ENCODE peak calls at places on chromosome 20, in ten cellular contexts. S is Daoy; L is Right ventricle myocardium superior; R is stimulated activated naive CD8-positive, alpha-beta T cell treated with anti-CD3 and anti-CD28 coated beads, Interleukin-15, amount 100 ng/mL, for 72 hours; U is NCI-H510A; A is stimulated activated CD4-positive, alpha-beta T cell treated with anti-CD3 and anti-CD28 coated beads, Interleukin-12 subunit alpha, Interleukin-12 subunit beta, amount 100 ng/mL, for 4 hours; O is stimulated activated CD8-positive, alpha-beta memory T cell treated with anti-CD3 and anti-CD28 coated beads, Interleukin-15, amount 100 ng/mL, for 1 hour; M is NCI-H748 treated with DMSO at 0.1 percent for 48 hours; B is H9; J is HTR-8/SVneo. N is an unnamed sample.

GRCh38 chr20:53660078-53660909 is 66.7 kb upstream of the ZNF217 start:
- DNase-seq in S (no peak), L (peak), R (peak), U (no peak), A (peak), O (peak), M (no peak), B (peak), J (no peak), N (no peak)

GRCh38 chr20:37407117-37407566 is 61.2 kb downstream of the SRC start:
- DNase-seq in S (peak), L (no peak), R (no peak), U (no peak), A (no peak), O (no peak), M (no peak), B (no peak), J (no peak), N (no peak)

GRCh38 chr20:63835031-63835858 is 4.2 kb upstream of the ZBTB46 start:
- DNase-seq in S (peak), L (peak), R (no peak), U (peak), A (no peak), O (no peak), M (peak), B (peak), J (peak), N (peak)

GRCh38 chr20:63104312-63105181 is 97.8 kb upstream of the BHLHE23 start:
- DNase-seq in S (no peak), L (peak), R (no peak), U (no peak), A (no peak), O (no peak), M (no peak), B (no peak), J (no peak), N (no peak)

GRCh38 chr20:58871533-58872102 is 19.1 kb downstream of the GNAS start:
- DNase-seq in S (no peak), L (no peak), R (no peak), U (no peak), A (no peak), O (no peak), M (no peak), B (no peak), J (no peak), N (no peak)

GRCh38 chr20:1060985-1061384 is 57.4 kb upstream of the PSMF1 start:
- DNase-seq in S (no peak), L (no peak), R (no peak), U (no peak), A (no peak), O (no peak), M (no peak), B (no peak), J (no peak), N (no peak)

GRCh38 chr20:63483834-63484233 is 11.4 kb upstream of the KCNQ2 start:
- DNase-seq in S (no peak), L (no peak), R (no peak), U (no peak), A (no peak), O (no peak), M (no peak), B (peak), J (no peak), N (no peak)

GRCh38 chr20:58102744-58103516 is 125.5 kb downstream of the ANKRD60 start:
- DNase-seq in S (peak), L (no peak), R (peak), U (no peak), A (no peak), O (no peak), M (no peak), B (no peak), J (peak), N (no peak)

GRCh38 chr20:24676353-24676977 is 207.0 kb downstream of the SYNDIG1 start:
- DNase-seq in S (no peak), L (no peak), R (no peak), U (no peak), A (no peak), O (no peak), M (no peak), B (no peak), J (no peak), N (no peak)

GRCh38 chr20:50107796-50108331 is 5.1 kb downstream of the UBE2V1 start:
- DNase-seq in S (no peak), L (no peak), R (no peak), U (no peak), A (no peak), O (no peak), M (no peak), B (no peak), J (no peak), N (no peak)

GRCh38 chr20:52410746-52411317 is 219.3 kb upstream of the ZFP64 start:
- DNase-seq in S (peak), L (no peak), R (no peak), U (no peak), A (no peak), O (no peak), M (no peak), B (no peak), J (no peak), N (no peak)

GRCh38 chr20:38298768-38299288 is 5.1 kb upstream of the BPI start:
- DNase-seq in S (no peak), L (peak), R (no peak), U (no peak), A (no peak), O (no peak), M (no peak), B (no peak), J (no peak), N (no peak)

GRCh38 chr20:23156842-23157423 is 70.8 kb upstream of the CD93 start:
- DNase-seq in S (no peak), L (no peak), R (no peak), U (no peak), A (no peak), O (no peak), M (no peak), B (no peak), J (no peak), N (no peak)

GRCh38 chr20:63022501-63022900 is 15.7 kb upstream of the BHLHE23 start:
- DNase-seq in S (no peak), L (peak), R (no peak), U (no peak), A (no peak), O (no peak), M (no peak), B (peak), J (no peak), N (no peak)

GRCh38 chr20:25032478-25033183 is 25.3 kb downstream of the ACSS1 start:
- DNase-seq in S (peak), L (peak), R (no peak), U (no peak), A (no peak), O (no peak), M (no peak), B (peak), J (no peak), N (no peak)

GRCh38 chr20:38109657-38110524 is 55.2 kb downstream of the TGM2 start:
- DNase-seq in S (peak), L (peak), R (no peak), U (no peak), A (no peak), O (no peak), M (no peak), B (no peak), J (peak), N (peak)

GRCh38 chr20:38501858-38502431 is 29.3 kb downstream of the RALGAPB start:
- DNase-seq in S (no peak), L (no peak), R (no peak), U (no peak), A (no peak), O (no peak), M (no peak), B (no peak), J (no peak), N (no peak)

GRCh38 chr20:31568041-31568731 is 36.9 kb upstream of the ID1 start:
- DNase-seq in S (peak), L (no peak), R (no peak), U (no peak), A (no peak), O (no peak), M (no peak), B (no peak), J (no peak), N (no peak)

GRCh38 chr20:41138217-41138526 is 829 bp downstream of the PLCG1 start:
- DNase-seq in S (no peak), L (no peak), R (no peak), U (no peak), A (no peak), O (no peak), M (no peak), B (no peak), J (no peak), N (no peak)

GRCh38 chr20:51411867-51412266 is 130.7 kb downstream of the NFATC2 start:
- DNase-seq in S (no peak), L (no peak), R (no peak), U (no peak), A (no peak), O (no peak), M (no peak), B (no peak), J (peak), N (no peak)

GRCh38 chr20:10337291-10337690 is 96.7 kb downstream of the MKKS start:
- DNase-seq in S (no peak), L (no peak), R (no peak), U (no peak), A (no peak), O (no peak), M (no peak), B (no peak), J (no peak), N (no peak)

GRCh38 chr20:4681441-4681840 is 40.3 kb upstream of the PRND start:
- DNase-seq in S (no peak), L (no peak), R (no peak), U (no peak), A (no peak), O (no peak), M (no peak), B (no peak), J (no peak), N (no peak)

GRCh38 chr20:11117808-11118528 is 444.2 kb upstream of the JAG1 start:
- DNase-seq in S (peak), L (no peak), R (no peak), U (no peak), A (no peak), O (no peak), M (no peak), B (no peak), J (no peak), N (no peak)

GRCh38 chr20:58420798-58421496 is 31.9 kb downstream of the VAPB start:
- DNase-seq in S (peak), L (no peak), R (no peak), U (no peak), A (no peak), O (no peak), M (no peak), B (no peak), J (peak), N (peak)

GRCh38 chr20:7760261-7761048 is 179.8 kb downstream of the HAO1 start:
- DNase-seq in S (no peak), L (no peak), R (no peak), U (no peak), A (no peak), O (no peak), M (no peak), B (no peak), J (no peak), N (peak)

GRCh38 chr20:17225891-17226409 is 890 bp upstream of the PCSK2 start:
- DNase-seq in S (peak), L (no peak), R (no peak), U (peak), A (no peak), O (no peak), M (peak), B (peak), J (no peak), N (no peak)

GRCh38 chr20:64161595-64162238 is 2.5 kb upstream of the MYT1 start:
- DNase-seq in S (peak), L (peak), R (no peak), U (no peak), A (peak), O (no peak), M (no peak), B (peak), J (no peak), N (no peak)

GRCh38 chr20:774680-775057 is 6.4 kb upstream of the SLC52A3 start:
- DNase-seq in S (no peak), L (no peak), R (no peak), U (no peak), A (no peak), O (no peak), M (no peak), B (no peak), J (no peak), N (no peak)

GRCh38 chr20:9928281-9928737 is 89.4 kb upstream of the PAK5 start:
- DNase-seq in S (no peak), L (no peak), R (no peak), U (no peak), A (no peak), O (no peak), M (no peak), B (no peak), J (no peak), N (no peak)

GRCh38 chr20:56922497-56922896 is 293.4 kb downstream of the TFAP2C start:
- DNase-seq in S (no peak), L (no peak), R (no peak), U (no peak), A (no peak), O (no peak), M (no peak), B (no peak), J (no peak), N (no peak)

GRCh38 chr20:44111712-44112335 is 75.2 kb downstream of the JPH2 start:
- DNase-seq in S (no peak), L (no peak), R (no peak), U (no peak), A (no peak), O (no peak), M (no peak), B (no peak), J (no peak), N (no peak)

GRCh38 chr20:59939052-59939878 is 840 bp downstream of the PPP1R3D start:
- DNase-seq in S (peak), L (peak), R (no peak), U (no peak), A (no peak), O (no peak), M (no peak), B (peak), J (no peak), N (no peak)

GRCh38 chr20:37387519-37388269 is 41.8 kb downstream of the SRC start:
- DNase-seq in S (no peak), L (no peak), R (no peak), U (no peak), A (no peak), O (no peak), M (no peak), B (no peak), J (no peak), N (no peak)

GRCh38 chr20:31516651-31517050 is 2.4 kb downstream of the HM13 start:
- DNase-seq in S (no peak), L (no peak), R (no peak), U (no peak), A (no peak), O (no peak), M (no peak), B (no peak), J (no peak), N (no peak)

GRCh38 chr20:23415958-23416583 is 5.2 kb downstream of the NAPB start:
- DNase-seq in S (no peak), L (no peak), R (no peak), U (no peak), A (no peak), O (no peak), M (no peak), B (no peak), J (no peak), N (no peak)

GRCh38 chr20:25286917-25287316 is 39.0 kb downstream of the PYGB start:
- DNase-seq in S (no peak), L (peak), R (no peak), U (no peak), A (no peak), O (no peak), M (no peak), B (no peak), J (no peak), N (no peak)

GRCh38 chr20:37417857-37418501 is 72.0 kb downstream of the SRC start:
- DNase-seq in S (peak), L (no peak), R (no peak), U (no peak), A (no peak), O (no peak), M (no peak), B (no peak), J (no peak), N (no peak)

GRCh38 chr20:14632906-14633305 is 295.5 kb upstream of the FLRT3 start:
- DNase-seq in S (no peak), L (no peak), R (no peak), U (no peak), A (no peak), O (no peak), M (no peak), B (peak), J (no peak), N (no peak)

GRCh38 chr20:266604-267562 is 9.4 kb downstream of the DEFB132 start:
- DNase-seq in S (peak), L (peak), R (peak), U (peak), A (peak), O (peak), M (peak), B (peak), J (peak), N (no peak)

N was measured in AG04449.